ENCODE peak calls at places on chromosomes 12 and 14, in ten cellular contexts. A is SJCRH30; H is CD8-positive, alpha-beta T cell; T is ovary; I is naive thymus-derived CD4-positive, alpha-beta T cell; U is caudate nucleus; O is keratinocyte; M is stomach; P is A549; L is coronary artery. C is an unnamed sample.

GRCh38 chr14:91946313-91947195 is 940 bp downstream of the FBLN5 start:
- DNase-seq in H (no peak), T (peak), U (no peak), P (no peak), M (no peak), A (no peak), L (no peak), O (no peak), I (peak), C (no peak)

GRCh38 chr14:71467419-71467818 is 464.8 kb upstream of the RGS6 start:
- DNase-seq in H (no peak), U (no peak), I (no peak), M (no peak), O (no peak), A (peak), T (no peak), L (no peak), P (no peak), C (no peak)

GRCh38 chr12:5748027-5748426 is 197.0 kb downstream of the ANO2 start:
- DNase-seq in H (no peak), A (no peak), U (no peak), T (no peak), O (no peak), L (no peak), P (no peak), M (no peak), I (no peak), C (no peak)

GRCh38 chr14:24875203-24875840 is 174.6 kb downstream of the STXBP6 start:
- DNase-seq in M (no peak), I (no peak), H (no peak), P (no peak), T (no peak), L (no peak), O (no peak), A (no peak), U (no peak), C (no peak)

GRCh38 chr14:80054020-80054419 is 157.3 kb downstream of the DIO2 start:
- DNase-seq in U (no peak), O (no peak), L (no peak), H (no peak), I (no peak), M (no peak), A (no peak), P (no peak), T (no peak), C (no peak)

GRCh38 chr14:40354754-40355153 is 922.5 kb upstream of the FBXO33 start:
- DNase-seq in T (no peak), M (no peak), I (no peak), P (no peak), L (no peak), A (no peak), O (no peak), H (no peak), U (no peak), C (no peak)

GRCh38 chr12:89559753-89560152 is 33.9 kb upstream of the POC1B start:
- DNase-seq in P (no peak), A (no peak), O (no peak), M (no peak), U (no peak), H (no peak), L (no peak), I (no peak), T (no peak), C (no peak)

GRCh38 chr14:93086441-93087055 is 29.2 kb downstream of the ITPK1 start:
- DNase-seq in T (no peak), H (no peak), U (no peak), O (no peak), I (no peak), M (no peak), A (no peak), P (no peak), L (no peak), C (no peak)

GRCh38 chr12:54719691-54720090 is 71.5 kb upstream of the DCD start:
- DNase-seq in A (no peak), P (no peak), M (no peak), I (no peak), U (no peak), T (no peak), H (no peak), O (no peak), L (no peak), C (peak)

GRCh38 chr14:78970677-78971076 is 800.5 kb downstream of the NRXN3 start:
- DNase-seq in I (no peak), U (no peak), L (no peak), O (no peak), P (no peak), A (no peak), M (no peak), H (no peak), T (no peak), C (no peak)

GRCh38 chr14:57009585-57010515 is 199.6 kb upstream of the OTX2 start:
- DNase-seq in A (no peak), U (no peak), P (no peak), I (no peak), O (no peak), L (no peak), H (no peak), T (no peak), M (no peak), C (no peak)

GRCh38 chr12:45852508-45852907 is 123.0 kb downstream of the ARID2 start:
- DNase-seq in O (no peak), P (no peak), L (no peak), A (no peak), H (no peak), U (no peak), I (no peak), M (no peak), T (no peak), C (no peak)

GRCh38 chr12:90211017-90211416 is 502.4 kb upstream of the ATP2B1 start:
- DNase-seq in I (no peak), M (no peak), L (no peak), T (no peak), O (peak), H (no peak), U (no peak), A (peak), P (peak), C (no peak)

GRCh38 chr12:49565119-49565955 is 2.6 kb downstream of the MCRS1 start:
- DNase-seq in H (no peak), A (no peak), M (no peak), O (no peak), U (no peak), I (no peak), L (no peak), P (no peak), T (no peak), C (no peak)

GRCh38 chr12:64184216-64184615 is 37.9 kb downstream of the KICS2 start:
- DNase-seq in I (no peak), T (no peak), A (peak), M (no peak), P (no peak), H (no peak), O (no peak), L (no peak), U (no peak), C (no peak)

GRCh38 chr12:54341343-54341742 is 16.4 kb downstream of the COPZ1 start:
- DNase-seq in L (no peak), O (no peak), H (no peak), M (no peak), T (no peak), P (no peak), U (no peak), I (no peak), A (peak), C (no peak)

GRCh38 chr12:587132-587531 is 76.1 kb downstream of the NINJ2 start:
- DNase-seq in T (peak), L (no peak), P (no peak), M (no peak), I (no peak), O (no peak), H (no peak), U (no peak), A (no peak), C (no peak)

GRCh38 chr12:20024194-20024593 is 344.1 kb upstream of the PDE3A start:
- DNase-seq in A (no peak), M (no peak), L (no peak), T (peak), H (no peak), U (no peak), O (no peak), P (no peak), I (no peak), C (no peak)

GRCh38 chr12:101859664-101860607 is 17.4 kb upstream of the DRAM1 start:
- DNase-seq in I (no peak), P (no peak), H (no peak), A (no peak), M (no peak), T (no peak), O (no peak), U (no peak), L (no peak), C (no peak)

GRCh38 chr14:105178069-105178867 is 2.8 kb downstream of the NUDT14 start:
- DNase-seq in U (no peak), L (no peak), M (no peak), T (no peak), P (no peak), A (no peak), I (no peak), O (no peak), H (no peak), C (no peak)

GRCh38 chr12:74538491-74539258 is 1.0 kb downstream of the ATXN7L3B start:
- DNase-seq in U (no peak), M (no peak), I (peak), A (peak), P (no peak), L (no peak), T (no peak), O (no peak), H (peak), C (peak)

GRCh38 chr14:91872011-91872476 is 4.7 kb upstream of the TC2N start:
- DNase-seq in M (peak), L (no peak), I (no peak), H (no peak), U (no peak), O (no peak), P (no peak), A (no peak), T (no peak), C (peak)

GRCh38 chr14:71321556-71322315 is 414.5 kb downstream of the PCNX1 start:
- DNase-seq in H (no peak), U (no peak), I (no peak), A (peak), M (no peak), O (no peak), L (no peak), T (peak), P (peak), C (peak)

GRCh38 chr12:57846285-57846576 is 298 bp downstream of the CTDSP2 start:
- DNase-seq in P (no peak), I (no peak), A (no peak), H (no peak), L (no peak), M (peak), T (no peak), O (no peak), U (no peak), C (peak)

GRCh38 chr14:89025581-89026236 is 201.3 kb downstream of the TTC8 start:
- DNase-seq in O (no peak), M (no peak), L (no peak), I (no peak), H (no peak), U (no peak), A (no peak), T (no peak), P (no peak), C (no peak)

GRCh38 chr14:97878727-97879126 is 1081.5 kb downstream of the VRK1 start:
- DNase-seq in I (peak), L (no peak), H (peak), A (no peak), M (no peak), T (peak), P (no peak), U (no peak), O (no peak), C (no peak)

GRCh38 chr12:73361156-73361866 is 1089.1 kb downstream of the TRHDE start:
- DNase-seq in L (no peak), H (no peak), I (no peak), U (no peak), T (no peak), M (no peak), O (no peak), A (no peak), P (no peak), C (no peak)

GRCh38 chr14:92161521-92161920 is 39.8 kb downstream of the CPSF2 start:
- DNase-seq in P (no peak), I (no peak), A (no peak), U (no peak), H (no peak), T (no peak), M (no peak), O (no peak), L (no peak), C (no peak)

GRCh38 chr12:115599251-115599811 is 678.2 kb downstream of the MED13L start:
- DNase-seq in M (no peak), O (no peak), U (no peak), P (no peak), I (no peak), H (no peak), A (no peak), T (no peak), L (no peak), C (no peak)

GRCh38 chr12:82383930-82384513 is 25.7 kb downstream of the METTL25 start:
- DNase-seq in M (no peak), I (no peak), O (no peak), L (no peak), H (no peak), A (no peak), T (no peak), U (no peak), P (no peak), C (peak)

GRCh38 chr14:21048638-21049037 is 6.5 kb downstream of the RNASE7 start:
- DNase-seq in L (no peak), H (no peak), U (no peak), T (no peak), M (no peak), A (no peak), P (no peak), I (no peak), O (no peak), C (no peak)

DNA sequence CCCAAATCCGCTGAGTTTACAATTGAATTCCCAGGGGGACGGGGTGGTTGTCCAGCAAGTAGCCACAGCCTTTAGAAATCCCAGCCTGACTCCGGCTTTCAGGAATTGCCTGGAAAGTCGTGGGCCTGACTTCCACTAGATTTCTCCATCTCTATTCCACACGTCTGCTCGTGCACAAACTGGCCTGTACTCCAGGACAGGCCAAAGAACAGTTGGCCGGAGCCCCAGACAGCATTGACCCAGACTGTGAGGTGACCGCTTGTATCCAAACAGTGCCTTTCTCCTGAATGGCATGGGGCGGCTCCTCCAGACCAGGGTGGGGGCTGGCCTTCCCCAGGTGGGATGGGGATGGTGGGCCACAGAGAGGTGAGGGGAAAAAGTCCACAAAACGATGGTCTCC is 62.2 kb downstream of the KDM2B start:
- DNase-seq in M (no peak), L (no peak), T (no peak), O (no peak), I (no peak), P (no peak), A (no peak), U (no peak), H (no peak), C (no peak)
- H3K27ac ChIP-seq in M (no peak), L (no peak), T (no peak), O (no peak), I (no peak), P (no peak), A (no peak), U (no peak), H (no peak), C (no peak)

DNA sequence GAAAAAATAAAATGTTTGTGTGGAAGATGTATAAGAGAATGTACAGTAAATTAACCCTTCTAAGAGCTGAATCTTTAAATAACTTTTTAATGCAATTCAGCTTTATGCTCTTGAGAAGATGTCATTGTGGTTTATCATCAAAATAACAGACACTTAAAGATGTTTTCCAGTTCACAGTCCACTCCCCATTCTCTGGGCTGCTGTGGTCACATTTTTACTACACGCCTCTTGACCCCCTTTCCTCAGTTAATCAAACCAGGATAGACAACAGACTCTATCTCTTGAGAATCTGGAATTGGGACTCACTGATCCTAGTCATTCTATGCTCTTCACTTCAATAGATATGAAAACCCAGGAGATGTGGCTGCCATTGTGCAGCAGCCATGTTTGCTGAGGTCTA is 24.7 kb upstream of the OR6J1 start:
- DNase-seq in T (no peak), H (no peak), A (no peak), U (no peak), I (no peak), L (no peak), M (no peak), O (no peak), P (no peak), C (no peak)
- H3K27ac ChIP-seq in T (no peak), H (no peak), A (no peak), U (no peak), I (no peak), L (peak), M (no peak), O (no peak), P (peak), C (no peak)

GRCh38 chr12:96249196-96250118 is 55.3 kb downstream of the ELK3 start:
- DNase-seq in O (no peak), M (no peak), A (no peak), H (no peak), P (no peak), U (no peak), L (no peak), T (no peak), I (no peak), C (no peak)
- H3K27ac ChIP-seq in O (peak), M (no peak), A (no peak), H (no peak), P (no peak), U (no peak), L (peak), T (no peak), I (no peak), C (no peak)

DNA sequence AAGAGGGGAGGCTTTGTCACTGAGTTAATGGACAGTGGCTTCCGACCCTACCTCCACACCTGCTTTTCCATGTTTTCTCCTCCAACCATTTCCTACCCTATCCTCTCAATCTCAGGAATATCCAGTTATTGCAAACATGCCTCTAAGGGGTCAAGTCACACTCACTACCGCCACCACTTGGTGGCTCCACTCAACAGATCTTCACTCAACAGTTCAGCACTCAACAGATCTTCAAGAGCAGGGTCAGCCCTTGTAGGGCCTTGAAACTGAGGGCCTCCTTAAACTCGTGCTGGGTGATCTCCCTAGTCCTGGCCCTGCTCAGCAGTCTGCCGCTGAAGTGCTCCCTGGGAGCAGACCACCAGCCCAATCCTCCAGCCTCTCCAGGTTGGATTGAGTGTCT is 14.2 kb downstream of the ZNF641 start:
- DNase-seq in P (no peak), A (no peak), H (no peak), I (no peak), T (no peak), M (no peak), L (no peak), U (no peak), O (no peak), C (peak)
- H3K27ac ChIP-seq in P (no peak), A (no peak), H (no peak), I (no peak), T (no peak), M (no peak), L (peak), U (no peak), O (no peak), C (no peak)

DNA sequence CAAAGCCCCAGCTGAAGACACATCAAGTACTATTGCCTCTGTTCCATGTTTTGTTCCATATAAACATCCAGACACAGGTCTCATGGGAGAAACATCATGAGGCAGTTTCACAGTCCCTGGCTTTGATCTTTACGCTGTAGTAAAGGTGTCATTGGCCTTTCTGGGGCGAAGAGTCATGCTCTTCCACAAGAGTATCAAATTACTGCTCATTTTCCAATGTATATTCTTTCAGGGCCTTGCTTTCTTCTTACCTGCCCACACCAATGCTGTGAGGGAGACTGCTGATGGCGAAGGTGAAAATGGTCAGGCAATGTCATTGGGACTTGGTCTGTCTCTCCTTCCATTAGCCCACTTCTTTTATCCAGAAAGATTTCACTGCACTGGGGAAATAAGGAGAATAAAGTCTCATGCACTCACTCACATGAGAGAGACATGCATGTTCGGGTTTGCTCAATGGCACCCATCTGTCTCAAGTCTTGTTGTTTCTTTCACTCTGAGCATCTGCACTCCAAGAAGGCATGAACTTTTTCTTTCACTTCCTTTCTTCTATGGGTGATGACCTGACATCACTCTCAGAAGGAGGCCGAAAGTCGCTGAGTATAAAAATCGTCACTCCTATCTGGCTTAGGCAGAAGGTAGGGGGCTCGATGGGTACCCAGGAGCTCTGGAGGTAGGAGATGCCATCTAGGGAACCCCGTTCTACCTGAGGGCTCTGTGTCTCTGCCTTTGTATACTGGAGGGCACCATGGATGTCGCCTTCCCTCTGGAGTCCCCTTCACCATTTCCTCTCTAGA is 1.3 kb upstream of the JDP2 start:
- DNase-seq in P (no peak), O (no peak), H (no peak), M (no peak), T (no peak), I (no peak), A (no peak), U (no peak), L (no peak), C (peak)
- H3K27ac ChIP-seq in P (peak), O (no peak), H (no peak), M (peak), T (no peak), I (no peak), A (no peak), U (peak), L (peak), C (peak)